ENCODE peak calls at places on chromosomes 3 and 15, in four cellular contexts. C, S, O and A are unnamed samples.

GRCh38 chr3:169387751-169388696 is 275.5 kb downstream of the MECOM start:
- DNase-seq in O (no peak), C (no peak), S (no peak), A (peak)

GRCh38 chr3:196399485-196399945 is 32.7 kb downstream of the UBXN7 start:
- DNase-seq in O (no peak), S (no peak), C (no peak), A (peak)

GRCh38 chr3:175746308-175746707 is 887.2 kb downstream of the NAALADL2 start:
- DNase-seq in O (no peak), S (no peak), C (no peak), A (no peak)

GRCh38 chr15:63378946-63379345 is 2.7 kb downstream of the CA12 start:
- DNase-seq in C (no peak), S (no peak), O (no peak), A (no peak)

GRCh38 chr3:109553573-109554371 is 216.4 kb upstream of the DPPA4 start:
- DNase-seq in S (no peak), C (no peak), O (no peak), A (no peak)

GRCh38 chr15:83904107-83904720 is 250.3 kb downstream of the ADAMTSL3 start:
- DNase-seq in S (no peak), C (no peak), O (no peak), A (no peak)

GRCh38 chr15:57624730-57625129 is 33.0 kb downstream of the MYZAP start:
- DNase-seq in S (no peak), C (no peak), O (no peak), A (no peak)

GRCh38 chr3:124272611-124273151 is 280.8 kb upstream of the ROPN1 start:
- DNase-seq in O (no peak), C (no peak), S (no peak), A (no peak)

GRCh38 chr15:91855684-91856553 is 2.4 kb downstream of the SLCO3A1 start:
- DNase-seq in C (peak), O (no peak), S (peak), A (peak)

GRCh38 chr15:64426845-64427465 is 33.4 kb upstream of the ZNF609 start:
- DNase-seq in O (no peak), S (no peak), C (no peak), A (peak)

GRCh38 chr15:85407421-85408269 is 27.2 kb downstream of the AKAP13 start:
- DNase-seq in C (no peak), O (no peak), S (no peak), A (peak)

GRCh38 chr3:117651271-117651670 is 941.7 kb downstream of the TUSC7 start:
- DNase-seq in S (no peak), O (no peak), C (no peak), A (no peak)

GRCh38 chr3:58469096-58469495 is 22.8 kb upstream of the KCTD6 start:
- DNase-seq in O (no peak), S (no peak), C (no peak), A (no peak)

GRCh38 chr3:45491344-45491743 is 103.0 kb downstream of the LARS2 start:
- DNase-seq in C (no peak), S (no peak), O (no peak), A (no peak)

GRCh38 chr3:9069971-9070370 is 106.7 kb upstream of the RAD18 start:
- DNase-seq in S (no peak), O (no peak), C (no peak), A (no peak)

GRCh38 chr3:64242435-64242834 is 17.2 kb upstream of the PRICKLE2 start:
- DNase-seq in O (no peak), C (no peak), S (no peak), A (peak)

GRCh38 chr3:65776494-65776893 is 262.2 kb downstream of the MAGI1 start:
- DNase-seq in S (no peak), C (no peak), O (no peak), A (no peak)

GRCh38 chr15:92903956-92904831 is 4.1 kb downstream of the CHD2 start:
- DNase-seq in O (peak), S (peak), C (peak), A (peak)

GRCh38 chr3:135172191-135172869 is 377.3 kb downstream of the EPHB1 start:
- DNase-seq in S (no peak), C (no peak), O (no peak), A (no peak)

GRCh38 chr3:103127737-103128136 is 692.9 kb downstream of the ZPLD1 start:
- DNase-seq in C (no peak), S (peak), O (no peak), A (no peak)

GRCh38 chr3:28279770-28280169 is 38.4 kb downstream of the CMC1 start:
- DNase-seq in O (no peak), C (no peak), S (no peak), A (no peak)

GRCh38 chr15:74954515-74954914 is 2.1 kb downstream of the RPP25 start:
- DNase-seq in O (peak), S (no peak), C (no peak), A (no peak)

DNA sequence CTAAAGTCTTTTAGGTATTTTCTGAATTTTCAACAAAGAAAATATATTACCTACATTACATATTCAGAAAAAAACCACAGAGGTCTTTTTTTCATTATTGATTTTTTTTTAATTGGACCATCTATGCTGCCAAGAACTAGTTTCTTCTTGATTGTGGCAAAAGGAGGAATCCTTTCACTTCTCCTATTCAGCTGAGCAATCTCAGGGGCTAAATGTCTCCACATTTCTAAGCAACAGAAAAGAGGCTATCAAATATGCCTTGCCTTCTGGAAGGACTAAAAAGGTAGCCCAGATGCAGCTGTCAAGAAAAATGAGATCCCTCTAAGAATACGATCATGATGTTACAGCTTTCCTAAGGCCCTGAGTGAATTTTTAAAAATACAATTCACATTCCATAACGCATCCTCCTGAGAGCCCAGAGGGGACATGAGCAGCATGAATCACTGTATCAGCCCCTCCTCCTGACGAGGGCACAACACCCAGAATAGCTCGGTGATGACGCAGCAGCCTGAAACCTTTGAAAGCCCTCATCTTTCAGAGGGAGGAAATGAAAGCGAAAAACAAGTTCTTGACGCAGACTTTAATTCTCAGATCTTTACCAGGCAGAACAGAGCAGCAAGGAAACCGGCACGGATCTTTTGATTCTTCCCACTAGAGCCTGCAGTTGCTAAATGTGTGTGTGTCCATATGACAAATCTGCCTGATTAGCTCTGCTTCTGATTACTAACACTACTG is 24.6 kb downstream of the RUBCN start:
- DNase-seq in C (peak), O (peak), S (peak), A (peak)
- H3K9ac ChIP-seq in C (no peak), O (no peak), S (peak), A (no peak)

GRCh38 chr15:47888721-47889120 is 171.4 kb downstream of the SEMA6D start:
- DNase-seq in O (no peak), C (no peak), S (no peak), A (no peak)
- TF ChIP-seq ZNF274 in O (no peak), C (no peak), S (no peak), A (no peak)

GRCh38 chr3:26964836-26965235 is 342.3 kb downstream of the LRRC3B start:
- DNase-seq in C (no peak), S (no peak), O (no peak), A (no peak)

GRCh38 chr3:26962419-26963355 is 340.1 kb downstream of the LRRC3B start:
- DNase-seq in S (peak), C (no peak), O (no peak), A (no peak)

GRCh38 chr3:26960382-26960781 is 337.8 kb downstream of the LRRC3B start:
- DNase-seq in C (no peak), O (no peak), S (no peak), A (no peak)

GRCh38 chr3:26964313-26964712 is 341.7 kb downstream of the LRRC3B start:
- DNase-seq in C (no peak), O (no peak), S (no peak), A (no peak)

DNA sequence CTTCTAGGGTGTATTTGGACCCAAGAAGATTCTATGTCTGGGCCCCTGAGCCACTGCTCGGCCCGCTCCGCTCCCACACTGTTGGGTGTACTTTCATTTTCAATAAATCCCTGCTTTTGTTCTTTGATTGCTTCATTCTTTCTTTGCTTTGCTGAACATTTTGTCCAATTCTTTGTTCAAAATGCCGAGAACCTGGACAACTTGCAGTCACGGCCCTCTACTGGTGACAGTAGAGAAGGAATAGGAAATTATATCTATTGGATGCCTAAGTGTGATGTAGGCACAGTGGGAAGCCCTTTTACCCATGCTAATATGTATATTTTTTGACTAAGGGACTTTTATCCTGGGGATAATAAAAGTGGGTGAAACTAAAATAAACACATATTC is 340.8 kb downstream of the LRRC3B start:
- DNase-seq in O (no peak), S (no peak), C (no peak), A (peak)
- TF ChIP-seq HDAC6 in O (no peak), S (no peak), C (no peak), A (no peak)

GRCh38 chr15:37252530-37252929 is 152.2 kb upstream of the MEIS2 start:
- DNase-seq in S (no peak), C (no peak), O (no peak), A (no peak)
- H3K9ac ChIP-seq in S (no peak), C (no peak), O (no peak), A (no peak)

DNA sequence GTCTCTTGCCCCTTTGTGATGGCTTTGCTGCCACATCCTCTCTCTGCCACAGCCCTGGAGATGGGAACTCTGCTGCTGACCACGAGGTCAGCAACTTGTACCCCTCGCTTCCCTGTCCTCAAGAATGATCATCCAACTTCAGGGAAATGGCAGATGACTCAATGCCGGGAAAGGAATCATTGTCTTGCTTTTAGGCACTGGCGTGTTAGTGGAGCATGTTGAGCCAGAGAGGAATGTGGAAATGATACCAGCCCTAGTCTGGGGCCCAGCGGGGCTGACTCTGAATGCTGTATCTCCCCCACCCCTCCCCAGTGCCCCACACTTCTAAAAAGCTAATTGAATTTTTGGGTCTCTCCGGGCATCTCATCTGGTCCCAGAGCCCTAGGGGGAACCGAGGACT is 184.9 kb upstream of the BHLHE40 start:
- DNase-seq in O (no peak), S (no peak), C (no peak), A (no peak)
- TF ChIP-seq ZNF274 in O (no peak), S (no peak), C (no peak), A (no peak)

DNA sequence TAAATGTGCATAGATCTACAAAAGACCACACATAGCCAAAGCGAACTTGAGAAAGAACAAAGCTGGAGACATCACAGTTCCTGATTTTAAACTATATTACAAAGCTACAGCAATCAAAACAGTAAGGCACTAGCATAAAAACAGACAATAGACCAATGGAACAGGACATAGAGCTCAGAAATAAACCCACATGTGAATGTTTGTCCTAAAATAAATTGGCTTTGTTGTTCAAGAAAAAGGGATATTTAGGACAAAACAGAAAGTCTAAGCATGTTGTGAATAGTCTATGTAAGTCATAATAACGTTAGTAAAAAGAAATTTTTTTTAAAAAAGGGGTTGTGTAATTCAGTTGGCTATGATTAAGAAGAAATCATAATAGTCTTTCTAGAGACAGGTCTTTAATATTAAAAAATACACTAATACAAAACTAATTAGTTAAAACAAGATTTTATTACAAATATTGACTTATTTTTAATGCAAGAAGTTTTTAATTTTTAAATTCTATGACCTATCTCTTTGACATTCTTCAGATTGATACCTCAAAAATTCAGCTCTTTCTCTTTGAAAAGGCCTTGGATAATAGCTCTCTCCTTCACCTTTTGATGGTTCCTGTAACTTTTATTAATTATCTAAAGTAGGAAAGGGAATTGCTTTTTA is 11.6 kb downstream of the TMEM212 start:
- DNase-seq in S (no peak), C (no peak), O (no peak), A (no peak)
- TF ChIP-seq HDAC6 in S (no peak), C (no peak), O (no peak), A (no peak)

GRCh38 chr15:69732133-69732532 is 279.5 kb downstream of the RPLP1 start:
- DNase-seq in O (no peak), S (no peak), C (no peak), A (no peak)
- H3K9ac ChIP-seq in O (no peak), S (no peak), C (no peak), A (no peak)

DNA sequence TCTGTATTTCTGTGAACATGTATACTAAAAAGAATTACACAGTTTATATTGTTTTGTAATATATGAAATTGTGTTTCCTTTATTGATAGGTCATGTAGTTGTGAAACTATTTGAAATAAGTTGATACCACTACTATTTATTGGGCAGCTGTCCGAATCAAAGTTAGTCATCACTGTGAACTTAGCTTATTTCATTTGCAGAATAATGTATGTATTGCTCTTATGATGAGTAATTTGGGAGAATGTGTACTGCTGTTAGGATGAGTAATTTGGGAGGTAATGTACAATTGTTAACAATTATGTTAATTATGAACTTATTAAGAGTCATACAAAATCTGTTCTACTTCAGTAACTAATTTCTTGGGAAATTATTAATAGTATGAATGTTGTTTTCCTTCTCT is 22.2 kb downstream of the FXR1 start:
- DNase-seq in C (no peak), S (no peak), O (no peak), A (no peak)
- TF ChIP-seq ZNF274 in C (no peak), S (no peak), O (no peak), A (no peak)